ENCODE peak calls at places on chromosomes 6 and 20, in seven cellular contexts. O is GM12878, L is H1, K is HCT116, A is SK-N-SH, N is K562, R is HepG2. W is an unnamed sample.

GRCh38 chr6:22204153-22204552 is 92.7 kb downstream of the PRL start:
- DNase-seq in L (no peak), R (no peak), A (no peak), N (no peak), O (no peak), K (no peak), W (no peak)

GRCh38 chr6:52399511-52400315 is 20.4 kb upstream of the EFHC1 start:
- DNase-seq in R (peak; percentile 77), K (no peak), N (peak; percentile 58), L (no peak), A (peak; percentile 70), O (no peak), W (peak; percentile 32)

GRCh38 chr6:11277275-11278206 is 45.1 kb upstream of the NEDD9 start:
- DNase-seq in R (peak; percentile 90), L (peak; percentile 21), O (peak; percentile 94), N (no peak), A (no peak), K (no peak), W (peak; percentile 20)

GRCh38 chr6:167401525-167402194 is 76.8 kb downstream of the TTLL2 start:
- DNase-seq in A (no peak), K (no peak), N (no peak), L (no peak), O (no peak), R (no peak), W (no peak)

GRCh38 chr20:59832406-59833156 is 100.9 kb downstream of the SYCP2 start:
- DNase-seq in K (no peak), O (no peak), N (no peak), A (peak; percentile 7), R (no peak), L (no peak), W (no peak)

GRCh38 chr20:49697071-49697470 is 16.6 kb downstream of the B4GALT5 start:
- DNase-seq in K (no peak), A (no peak), R (no peak), L (no peak), N (no peak), O (no peak), W (no peak)

GRCh38 chr6:162907876-162908481 is 180.2 kb downstream of the PACRG start:
- DNase-seq in A (no peak), R (peak; percentile 7), O (no peak), K (peak; percentile 35), N (no peak), L (no peak), W (peak; percentile 3)

GRCh38 chr20:57266251-57267157 is at the start of gene BMP7:
- DNase-seq in L (no peak), O (no peak), N (no peak), R (no peak), A (peak; percentile 79), K (no peak), W (peak; percentile 50)

GRCh38 chr20:63017826-63018411 is 11.2 kb upstream of the BHLHE23 start:
- DNase-seq in R (no peak), N (no peak), K (no peak), O (no peak), L (no peak), A (peak; percentile 69), W (no peak)

GRCh38 chr6:17446713-17447112 is 53.3 kb downstream of the CAP2 start:
- DNase-seq in A (no peak), R (no peak), N (no peak), O (no peak), L (no peak), K (no peak), W (no peak)

GRCh38 chr6:45903959-45904358 is 111.7 kb downstream of the CLIC5 start:
- DNase-seq in N (no peak), R (no peak), O (no peak), K (no peak), L (no peak), A (no peak), W (no peak)

GRCh38 chr6:135909737-135910387 is 58.4 kb downstream of the PDE7B start:
- DNase-seq in R (peak; percentile 70), O (peak; percentile 19), A (peak; percentile 41), L (peak; percentile 44), N (peak; percentile 35), K (peak; percentile 76), W (peak; percentile 42)

GRCh38 chr6:48061630-48062029 is 49.4 kb downstream of the PTCHD4 start:
- DNase-seq in O (no peak), L (no peak), N (no peak), R (no peak), A (no peak), K (no peak), W (no peak)

GRCh38 chr6:130811932-130812331 is 15.3 kb upstream of the SMLR1 start:
- DNase-seq in R (peak; percentile 56), L (no peak), O (no peak), A (no peak), K (no peak), N (no peak), W (no peak)

GRCh38 chr6:69019832-69020231 is 384.8 kb downstream of the ADGRB3 start:
- DNase-seq in R (no peak), N (no peak), L (no peak), A (no peak), O (no peak), K (no peak), W (no peak)

GRCh38 chr6:97282238-97282725 is 734 bp downstream of the MMS22L start:
- DNase-seq in N (peak; percentile 51), A (peak; percentile 16), R (peak; percentile 9), K (no peak), L (no peak), O (no peak), W (peak; percentile 15)

GRCh38 chr6:122389704-122390103 is 9.7 kb upstream of the HSF2 start:
- DNase-seq in R (peak; percentile 23), K (no peak), N (no peak), O (no peak), A (no peak), L (no peak), W (no peak)

GRCh38 chr20:4949833-4950178 is 51.5 kb downstream of the SLC23A2 start:
- DNase-seq in A (peak; percentile 46), L (no peak), O (no peak), R (peak; percentile 30), N (peak; percentile 12), K (no peak), W (peak; percentile 71)

GRCh38 chr20:58078741-58079522 is 149.5 kb downstream of the ANKRD60 start:
- DNase-seq in K (no peak), A (no peak), N (no peak), O (no peak), R (no peak), L (no peak), W (peak; percentile 60)

GRCh38 chr6:139436521-139437348 is 62.3 kb upstream of the CITED2 start:
- DNase-seq in A (no peak), O (no peak), L (no peak), R (no peak), K (no peak), N (no peak), W (no peak)

GRCh38 chr20:38657390-38657789 is 55.8 kb downstream of the ARHGAP40 start:
- DNase-seq in O (no peak), R (peak; percentile 34), K (no peak), A (no peak), N (no peak), L (no peak), W (no peak)

GRCh38 chr20:12255571-12255970 is 337.9 kb downstream of the BTBD3 start:
- DNase-seq in A (no peak), O (no peak), L (no peak), R (no peak), K (no peak), N (no peak), W (no peak)

GRCh38 chr6:18101271-18101670 is 21.2 kb downstream of the NHLRC1 start:
- DNase-seq in L (no peak), A (no peak), R (no peak), O (no peak), N (no peak), K (no peak), W (no peak)

GRCh38 chr6:159646136-159646535 is 46.9 kb downstream of the SOD2 start:
- DNase-seq in A (no peak), N (no peak), L (no peak), K (no peak), O (no peak), R (no peak), W (no peak)

GRCh38 chr20:51172558-51173428 is 149.9 kb upstream of the KCNG1 start:
- DNase-seq in N (no peak), R (no peak), K (peak; percentile 41), O (no peak), L (no peak), A (no peak), W (no peak)

GRCh38 chr20:50609438-50609989 is 81.8 kb downstream of the RIPOR3 start:
- DNase-seq in R (no peak), K (no peak), L (no peak), O (no peak), N (no peak), A (no peak), W (no peak)

GRCh38 chr20:10644458-10645204 is 29.2 kb downstream of the JAG1 start:
- DNase-seq in K (no peak), L (no peak), A (peak; percentile 74), N (no peak), O (peak; percentile 48), R (no peak), W (no peak)
- TF ChIP-seq JUND in K (no peak), L (no peak), A (no peak), N (no peak), O (no peak), R (no peak), W (no peak)

DNA sequence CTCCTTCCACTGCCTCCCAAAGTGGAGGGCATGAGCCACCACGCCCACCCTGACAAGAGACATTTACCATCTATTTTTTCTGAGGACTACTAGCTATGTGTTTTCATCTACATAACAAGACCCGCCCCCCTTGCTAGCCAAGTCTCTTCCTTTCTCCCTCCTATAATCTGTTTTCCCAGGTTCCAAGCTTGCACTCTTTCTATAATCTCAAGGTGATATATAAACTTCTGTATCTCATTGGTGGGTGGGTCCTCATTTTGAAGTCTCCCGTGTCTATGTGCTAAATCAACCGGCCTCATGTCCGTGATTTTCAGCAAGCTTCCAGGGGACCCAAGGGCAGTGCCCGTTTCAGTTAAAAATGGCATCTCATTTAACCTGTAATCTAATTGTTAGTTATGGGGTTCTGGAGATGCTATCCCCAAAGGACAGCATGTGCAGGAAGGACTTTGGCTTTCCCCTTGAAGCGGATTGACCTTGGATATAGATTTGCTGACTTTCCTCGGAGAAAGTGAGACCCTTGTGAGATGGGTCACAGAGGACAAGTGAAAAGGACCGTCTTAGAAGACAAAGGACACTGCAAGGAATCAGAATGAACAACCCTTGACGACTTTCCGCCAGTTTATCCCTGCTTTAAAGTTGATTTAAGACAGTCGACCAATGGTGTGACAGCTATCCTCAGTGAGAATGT is 22.4 kb downstream of the OR2B2 start:
- DNase-seq in K (peak; percentile 16), O (no peak), A (no peak), R (no peak), L (no peak), N (no peak), W (no peak)
- TF ChIP-seq JUND in K (no peak), O (no peak), A (no peak), R (no peak), L (no peak), N (no peak), W (no peak)

GRCh38 chr20:18497603-18498002 is 578 bp upstream of the RBBP9 start:
- DNase-seq in R (no peak), K (no peak), O (no peak), A (no peak), N (no peak), L (no peak), W (no peak)
- TF ChIP-seq JUND in R (no peak), K (no peak), O (no peak), A (no peak), N (no peak), L (no peak), W (no peak)

GRCh38 chr20:53104889-53105288 is 132.7 kb downstream of the TSHZ2 start:
- DNase-seq in K (no peak), O (no peak), R (no peak), N (no peak), A (no peak), L (no peak), W (no peak)
- TF ChIP-seq JUND in K (no peak), O (no peak), R (no peak), N (no peak), A (no peak), L (no peak), W (no peak)

W was measured in T47D.